ENCODE peak calls at places on chromosomes 5 and 9, in eight cellular contexts. B is stomach, M is astrocyte, W is fibroblast of the aortic adventitia, E is tibial artery, A is suprapubic skin, O is ovary, S is DND-41. J is an unnamed sample.

GRCh38 chr9:1453636-1454035 is 403.5 kb downstream of the DMRT2 start:
- DNase-seq in B (no peak), M (no peak), W (no peak), E (no peak), A (no peak), O (no peak), S (no peak), J (no peak)

GRCh38 chr5:145345883-145346282 is 489.3 kb downstream of the PRELID2 start:
- DNase-seq in B (no peak), M (peak), W (no peak), E (no peak), A (no peak), O (no peak), S (no peak), J (no peak)

GRCh38 chr5:132270706-132271105 is 13.2 kb downstream of the PDLIM4 start:
- DNase-seq in B (no peak), M (no peak), W (no peak), E (no peak), A (no peak), O (no peak), S (no peak), J (no peak)

GRCh38 chr9:23822331-23823169 is 3.5 kb downstream of the ELAVL2 start:
- DNase-seq in B (no peak), M (no peak), W (no peak), E (no peak), A (no peak), O (no peak), S (no peak), J (no peak)

GRCh38 chr9:126788631-126789349 is 16.1 kb upstream of the ZBTB43 start:
- DNase-seq in B (no peak), M (peak), W (peak), E (no peak), A (no peak), O (no peak), S (no peak), J (no peak)

GRCh38 chr5:669111-669841 is 23.9 kb downstream of the TPPP start:
- DNase-seq in B (peak), M (peak), W (no peak), E (no peak), A (no peak), O (peak), S (no peak), J (no peak)

GRCh38 chr5:132487841-132488555 is 2.6 kb downstream of the IRF1 start:
- DNase-seq in B (peak), M (no peak), W (no peak), E (no peak), A (peak), O (peak), S (peak), J (peak)

GRCh38 chr5:177496111-177497010 is 1.0 kb downstream of the PDLIM7 start:
- DNase-seq in B (peak), M (peak), W (peak), E (peak), A (peak), O (peak), S (no peak), J (peak)

GRCh38 chr9:18658764-18659705 is 185.1 kb downstream of the ADAMTSL1 start:
- DNase-seq in B (no peak), M (peak), W (peak), E (no peak), A (no peak), O (no peak), S (no peak), J (no peak)

GRCh38 chr9:93033541-93033940 is 25.0 kb upstream of the SUSD3 start:
- DNase-seq in B (no peak), M (no peak), W (no peak), E (no peak), A (no peak), O (no peak), S (no peak), J (no peak)

GRCh38 chr5:126971455-126972019 is 58.8 kb downstream of the MARCHF3 start:
- DNase-seq in B (no peak), M (no peak), W (peak), E (no peak), A (no peak), O (no peak), S (no peak), J (no peak)

GRCh38 chr9:111400564-111400898 is 70.5 kb upstream of the OR2K2 start:
- DNase-seq in B (no peak), M (peak), W (peak), E (no peak), A (no peak), O (no peak), S (no peak), J (no peak)

GRCh38 chr5:171201285-171201684 is 107.8 kb upstream of the TLX3 start:
- DNase-seq in B (no peak), M (no peak), W (no peak), E (no peak), A (no peak), O (no peak), S (peak), J (no peak)

GRCh38 chr5:75037106-75037505 is 15.3 kb downstream of the GCNT4 start:
- DNase-seq in B (peak), M (peak), W (peak), E (no peak), A (no peak), O (no peak), S (no peak), J (no peak)

GRCh38 chr9:136055715-136056545 is 39.2 kb downstream of the NACC2 start:
- DNase-seq in B (no peak), M (no peak), W (no peak), E (peak), A (no peak), O (no peak), S (no peak), J (no peak)

GRCh38 chr5:127561254-127561653 is 43.8 kb downstream of the PRRC1 start:
- DNase-seq in B (no peak), M (peak), W (peak), E (no peak), A (no peak), O (no peak), S (no peak), J (no peak)

GRCh38 chr5:67166460-67166871 is 30.1 kb downstream of the CD180 start:
- DNase-seq in B (peak), M (no peak), W (no peak), E (peak), A (peak), O (no peak), S (peak), J (peak)

GRCh38 chr9:22169732-22170131 is 160.6 kb upstream of the CDKN2B start:
- DNase-seq in B (no peak), M (no peak), W (no peak), E (no peak), A (no peak), O (no peak), S (no peak), J (no peak)

GRCh38 chr9:18568969-18569368 is 95.0 kb downstream of the ADAMTSL1 start:
- DNase-seq in B (no peak), M (no peak), W (peak), E (no peak), A (no peak), O (no peak), S (no peak), J (no peak)

GRCh38 chr9:81394816-81395215 is 294.5 kb downstream of the TLE1 start:
- DNase-seq in B (no peak), M (no peak), W (no peak), E (no peak), A (no peak), O (no peak), S (no peak), J (no peak)

GRCh38 chr9:14678776-14679175 is 14.5 kb downstream of the ZDHHC21 start:
- DNase-seq in B (no peak), M (no peak), W (no peak), E (no peak), A (no peak), O (no peak), S (no peak), J (no peak)

GRCh38 chr5:89584339-89584956 is 701.5 kb upstream of the MEF2C start:
- DNase-seq in B (no peak), M (peak), W (peak), E (no peak), A (no peak), O (no peak), S (no peak), J (no peak)

GRCh38 chr5:99005506-99005905 is 76.7 kb upstream of the CHD1 start:
- DNase-seq in B (no peak), M (no peak), W (peak), E (no peak), A (no peak), O (no peak), S (no peak), J (no peak)

GRCh38 chr9:130138791-130139190 is 33.4 kb upstream of the NCS1 start:
- DNase-seq in B (no peak), M (peak), W (peak), E (peak), A (peak), O (peak), S (no peak), J (no peak)

GRCh38 chr5:39543335-39543734 is 118.6 kb upstream of the DAB2 start:
- DNase-seq in B (no peak), M (peak), W (peak), E (no peak), A (no peak), O (no peak), S (no peak), J (no peak)

GRCh38 chr5:39541920-39542319 is 117.1 kb upstream of the DAB2 start:
- DNase-seq in B (no peak), M (peak), W (no peak), E (no peak), A (no peak), O (no peak), S (no peak), J (no peak)

GRCh38 chr5:39542511-39542910 is 117.7 kb upstream of the DAB2 start:
- DNase-seq in B (no peak), M (no peak), W (no peak), E (no peak), A (no peak), O (no peak), S (no peak), J (no peak)

DNA sequence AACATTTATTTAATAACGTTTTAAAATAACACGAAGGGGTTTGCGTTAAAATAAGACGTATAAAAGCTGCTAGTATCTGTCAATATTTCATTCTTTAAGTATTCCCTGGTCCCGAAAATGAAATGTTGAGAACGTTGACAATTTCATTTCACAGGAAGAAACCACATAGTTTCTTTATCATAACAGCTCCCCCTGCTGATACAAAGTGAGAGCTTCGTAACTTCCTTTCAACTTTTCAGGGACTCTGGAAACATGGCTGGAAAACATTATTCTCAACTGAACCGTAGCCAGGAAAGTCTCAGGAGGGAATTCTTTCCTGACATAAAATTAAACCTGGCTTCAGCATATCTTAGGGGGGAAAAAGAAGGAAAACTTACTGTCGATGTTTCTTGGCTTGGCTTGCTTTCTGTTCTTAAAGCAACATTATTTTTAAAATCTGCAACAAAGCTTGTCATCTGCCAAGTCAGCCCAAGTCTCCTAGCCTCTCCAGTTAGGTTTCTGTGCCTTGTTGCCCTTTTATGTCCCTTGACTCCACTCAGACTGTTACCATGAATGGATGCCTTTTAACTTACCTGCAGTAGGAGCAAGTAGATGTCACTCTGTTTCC is 122.9 kb upstream of the DAB2 start:
- DNase-seq in B (no peak), M (peak), W (peak), E (no peak), A (no peak), O (no peak), S (peak), J (peak)
- TF ChIP-seq CTCF in B (peak), M (peak), W (peak), E (peak), A (peak), O (peak), S (peak), J (peak)

DNA sequence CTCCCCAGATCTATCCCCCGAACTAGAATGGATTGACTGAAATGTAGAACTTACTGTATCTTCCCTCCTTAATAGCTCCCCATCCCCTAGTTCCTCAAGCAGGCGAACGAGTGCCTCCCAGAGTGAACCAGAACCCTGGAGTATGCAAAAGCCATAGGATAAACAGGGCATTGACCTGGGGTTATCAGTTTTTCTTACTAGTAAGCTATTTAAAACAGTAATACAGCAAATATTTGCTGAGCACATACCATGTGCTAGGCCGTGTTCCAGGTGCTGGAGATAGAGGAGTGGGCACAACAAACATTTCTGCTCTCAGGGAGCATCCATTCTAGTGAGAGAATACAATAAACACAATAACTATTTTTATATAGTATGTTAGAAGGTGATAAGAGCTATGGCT is 1.8 kb downstream of the SKP2 start:
- DNase-seq in B (no peak), M (no peak), W (no peak), E (no peak), A (no peak), O (no peak), S (no peak), J (no peak)
- H3K4me3 ChIP-seq in B (no peak), M (peak), W (no peak), E (no peak), A (no peak), O (no peak), S (peak), J (no peak)

DNA sequence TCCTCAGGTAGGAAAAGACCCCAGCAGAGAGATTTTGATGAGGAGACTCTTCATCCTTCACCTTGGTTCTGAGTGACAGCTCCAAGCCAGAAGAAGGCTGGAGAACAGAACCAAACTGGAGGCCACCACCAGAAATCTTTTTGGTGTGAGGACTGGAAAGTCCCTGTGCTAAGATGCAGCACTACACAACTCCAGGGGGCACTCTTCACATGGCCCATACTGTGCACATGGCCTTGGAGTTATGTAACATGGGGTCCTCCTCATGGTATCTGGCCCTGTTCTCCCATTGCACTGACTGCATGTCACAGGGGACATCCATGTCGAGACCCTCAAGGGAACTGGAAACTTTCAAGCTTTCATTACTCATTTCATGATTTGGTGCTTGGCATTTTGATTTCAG is 17.3 kb upstream of the STX17 start:
- DNase-seq in B (no peak), M (no peak), W (no peak), E (no peak), A (no peak), O (no peak), S (no peak), J (peak)
- TF ChIP-seq CTCF in B (no peak), M (no peak), W (no peak), E (no peak), A (no peak), O (no peak), S (peak), J (peak)

DNA sequence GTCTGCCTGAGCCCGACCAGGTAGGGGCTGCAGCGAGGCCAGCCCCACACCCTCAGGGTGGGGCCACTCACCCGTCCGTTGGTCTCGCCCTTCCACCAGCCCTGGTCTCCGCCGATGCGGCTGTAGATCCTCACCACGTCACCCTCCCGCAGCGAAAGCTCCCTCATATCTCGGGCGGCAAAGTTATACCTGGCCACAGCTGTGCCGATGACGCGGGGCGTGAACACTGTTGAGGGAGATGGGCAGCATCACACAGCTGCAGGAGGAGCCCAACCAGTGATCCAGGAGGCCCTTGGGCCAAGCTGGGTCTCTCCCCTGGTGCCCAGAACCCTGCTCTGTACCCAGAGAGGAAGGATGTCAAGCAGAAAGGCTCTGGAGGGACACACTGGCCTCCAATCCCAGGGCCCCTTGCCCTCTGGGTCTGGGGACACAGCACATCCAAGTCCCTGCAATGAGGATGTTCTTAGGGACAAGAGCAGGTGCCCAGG is 30.3 kb upstream of the SARDH start:
- DNase-seq in B (peak), M (no peak), W (no peak), E (no peak), A (no peak), O (peak), S (no peak), J (no peak)
- H3K4me3 ChIP-seq in B (no peak), M (no peak), W (no peak), E (no peak), A (no peak), O (no peak), S (no peak), J (no peak)

DNA sequence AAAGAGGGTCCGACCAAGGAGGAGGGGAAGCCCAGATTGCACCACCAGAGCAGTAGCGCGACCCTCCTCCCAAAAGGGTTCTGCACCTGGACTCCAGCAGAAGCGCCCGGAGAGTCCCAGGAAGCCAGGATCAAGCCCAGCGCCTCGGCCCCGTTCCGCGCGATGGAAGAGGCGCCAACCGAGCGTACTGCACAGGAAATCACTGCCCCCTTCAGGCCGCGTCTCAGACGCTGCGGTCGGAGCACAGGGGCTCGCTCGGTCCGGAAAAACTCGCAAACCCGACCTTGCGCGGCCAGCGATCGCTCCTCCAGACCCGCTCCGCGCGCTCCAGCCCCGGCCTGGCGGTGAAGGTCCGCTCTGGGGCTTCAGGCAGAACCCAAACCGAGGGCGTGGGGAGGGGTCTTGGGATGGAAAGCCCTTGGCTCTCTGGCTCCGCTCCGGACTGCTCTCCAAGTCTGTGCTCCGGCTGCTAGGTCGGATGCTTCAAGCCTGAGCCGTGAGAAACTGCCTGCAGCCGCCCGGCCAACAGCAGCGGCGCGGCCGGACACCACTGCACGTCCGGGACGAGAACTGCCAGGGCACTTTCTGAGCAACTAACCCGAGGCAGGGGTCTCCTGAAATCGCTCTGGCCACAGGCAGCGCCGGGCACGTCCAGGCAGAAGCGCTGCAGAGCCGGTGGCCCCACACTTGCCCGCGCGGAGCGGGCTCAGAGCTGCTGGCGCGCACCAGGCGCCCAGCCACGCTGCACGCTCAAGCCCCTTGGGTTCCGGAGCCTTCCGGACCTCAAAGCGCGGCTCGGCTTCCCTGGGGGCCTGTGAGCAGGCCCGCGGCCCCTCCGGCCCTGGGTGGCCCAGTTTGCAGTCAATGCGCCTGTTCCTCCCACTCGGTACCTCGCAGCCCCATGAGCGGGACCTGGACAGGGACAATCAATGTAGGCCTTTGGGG is 1.3 kb downstream of the GABBR2 start:
- DNase-seq in B (peak), M (peak), W (peak), E (no peak), A (no peak), O (no peak), S (no peak), J (peak)
- TF ChIP-seq CTCF in B (no peak), M (peak), W (peak), E (no peak), A (no peak), O (no peak), S (no peak), J (peak)

DNA sequence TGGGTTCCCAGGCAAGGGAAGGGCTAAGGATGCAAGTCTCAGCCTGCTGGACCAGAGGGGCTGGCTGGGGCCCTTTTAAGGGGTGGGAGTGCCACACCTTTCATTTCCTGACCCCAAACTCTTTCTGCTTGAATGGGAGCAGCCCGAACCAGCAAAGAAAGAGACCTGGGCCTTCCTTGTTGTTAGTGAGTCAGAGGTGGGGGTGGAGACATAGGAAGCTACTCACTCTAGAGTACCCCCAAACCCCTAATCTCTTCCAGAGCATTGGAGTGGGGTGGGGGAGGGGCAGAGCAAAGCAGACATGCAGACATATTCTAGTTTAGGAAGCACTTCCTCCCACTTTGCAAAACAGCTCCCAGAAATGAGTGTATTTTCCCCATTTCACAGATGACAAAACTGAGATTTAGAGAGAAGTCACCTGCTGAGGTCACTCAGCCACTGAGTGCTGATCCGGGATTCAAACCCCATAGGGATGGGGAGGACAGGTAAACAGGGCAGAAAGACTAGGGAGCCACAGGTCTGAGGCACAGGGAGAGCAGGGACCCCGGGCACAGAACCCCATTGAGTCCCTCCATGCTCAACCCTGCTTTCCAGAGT is 6.0 kb upstream of the AQP3 start:
- DNase-seq in B (no peak), M (no peak), W (no peak), E (no peak), A (no peak), O (no peak), S (no peak), J (no peak)
- H3K4me3 ChIP-seq in B (no peak), M (no peak), W (no peak), E (no peak), A (no peak), O (no peak), S (no peak), J (no peak)

DNA sequence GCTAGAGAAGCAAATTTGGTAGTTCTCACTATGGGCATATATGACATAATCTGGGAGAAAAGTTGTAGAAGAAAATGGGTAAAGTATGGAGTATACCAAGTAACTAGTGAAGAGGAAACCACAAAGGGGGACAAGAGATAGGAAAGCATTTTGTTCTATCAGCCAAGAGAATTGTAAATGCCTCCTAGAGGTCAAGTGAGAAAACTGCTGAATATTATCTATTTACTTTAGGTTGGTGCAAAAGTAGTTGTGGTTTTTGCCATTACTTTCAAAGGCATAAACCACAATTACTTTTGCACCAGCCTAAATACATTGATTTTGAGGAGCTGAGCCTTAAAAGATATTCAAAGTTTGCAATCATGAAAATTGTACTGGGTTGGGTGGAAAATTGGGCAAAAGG is 126.7 kb upstream of the GRHPR start:
- DNase-seq in B (no peak), M (no peak), W (no peak), E (no peak), A (no peak), O (no peak), S (no peak), J (no peak)
- TF ChIP-seq CTCF in B (no peak), M (peak), W (peak), E (no peak), A (no peak), O (no peak), S (peak), J (peak)

J was measured in GM12865.